ENCODE peak calls at places on chromosomes 13 and 19, in five cellular contexts. A, P, I, X and M are unnamed samples.

GRCh38 chr19:45716314-45717130 is 14.2 kb downstream of the FBXO46 start:
- DNase-seq in A (peak), I (no peak), X (no peak), P (no peak), M (no peak)

GRCh38 chr19:52492991-52493470 is 34.4 kb upstream of the ZNF808 start:
- DNase-seq in A (no peak), P (no peak), X (no peak), I (no peak), M (no peak)

GRCh38 chr19:45790942-45791341 is 1.7 kb downstream of the DMWD start:
- DNase-seq in P (no peak), I (no peak), X (peak), A (no peak), M (no peak)

GRCh38 chr13:26881154-26881553 is 120.6 kb upstream of the GPR12 start:
- DNase-seq in P (no peak), X (no peak), A (no peak), I (no peak), M (peak)

GRCh38 chr19:7461841-7462629 is 26.8 kb downstream of the PEX11G start:
- DNase-seq in X (no peak), A (no peak), P (no peak), I (no peak), M (no peak)

GRCh38 chr13:39016789-39017188 is 21.1 kb downstream of the PROSER1 start:
- DNase-seq in A (no peak), I (no peak), X (no peak), P (no peak), M (no peak)

GRCh38 chr13:79108914-79109643 is 297.0 kb downstream of the RBM26 start:
- DNase-seq in I (no peak), X (no peak), P (no peak), A (no peak), M (no peak)

GRCh38 chr19:29587518-29587986 is 18.5 kb upstream of the POP4 start:
- DNase-seq in I (peak), A (peak), P (no peak), X (no peak), M (no peak)

GRCh38 chr13:110123041-110123809 is 183.7 kb downstream of the COL4A1 start:
- DNase-seq in X (no peak), A (no peak), P (no peak), I (no peak), M (no peak)

GRCh38 chr19:41933693-41934426 is 5.6 kb upstream of the ERFL start:
- DNase-seq in I (no peak), X (no peak), A (no peak), P (no peak), M (no peak)

GRCh38 chr13:29472317-29472961 is 123.0 kb downstream of the SLC7A1 start:
- DNase-seq in P (no peak), I (peak), A (peak), X (peak), M (peak)

GRCh38 chr19:58356236-58356970 is 3.1 kb upstream of the A1BG start:
- DNase-seq in A (peak), P (no peak), X (no peak), I (peak), M (no peak)

GRCh38 chr19:37997911-37998344 is 90.9 kb downstream of the SIPA1L3 start:
- DNase-seq in I (peak), X (no peak), P (no peak), A (no peak), M (peak)

GRCh38 chr19:42295831-42296525 is 6.0 kb upstream of the PRR19 start:
- DNase-seq in P (peak), I (peak), A (peak), X (peak), M (no peak)

GRCh38 chr13:29740961-29741360 is 109.5 kb downstream of the UBL3 start:
- DNase-seq in X (no peak), I (no peak), A (no peak), P (no peak), M (no peak)

GRCh38 chr13:67619346-67619745 is 389.2 kb upstream of the PCDH9 start:
- DNase-seq in X (no peak), P (no peak), A (no peak), I (no peak), M (no peak)

GRCh38 chr19:49109569-49110233 is 4.5 kb upstream of the LIN7B start:
- DNase-seq in A (no peak), X (no peak), P (no peak), I (no peak), M (no peak)

GRCh38 chr19:38394488-38394887 is 6.0 kb downstream of the SPRED3 start:
- DNase-seq in X (no peak), A (peak), P (peak), I (peak), M (no peak)

GRCh38 chr19:57002765-57003164 is 117.0 kb upstream of the USP29 start:
- DNase-seq in A (no peak), I (no peak), X (no peak), P (no peak), M (no peak)

GRCh38 chr19:662207-662961 is 630 bp downstream of the RNF126 start:
- DNase-seq in A (peak), I (no peak), X (no peak), P (peak), M (no peak)

GRCh38 chr13:52845766-52846566 is 2.5 kb downstream of the PCDH8 start:
- DNase-seq in P (peak), A (no peak), X (no peak), I (peak), M (no peak)

GRCh38 chr19:29564574-29565005 is 38.8 kb downstream of the VSTM2B start:
- DNase-seq in P (no peak), I (no peak), A (no peak), X (no peak), M (no peak)

GRCh38 chr13:114080739-114081561 is 51.5 kb downstream of the RASA3 start:
- DNase-seq in A (no peak), X (no peak), P (no peak), I (no peak), M (no peak)

GRCh38 chr13:39810091-39810877 is 154.8 kb downstream of the COG6 start:
- DNase-seq in X (no peak), P (no peak), I (no peak), A (no peak), M (no peak)

GRCh38 chr19:38793186-38793585 is 4.2 kb downstream of the LGALS7B start:
- DNase-seq in P (no peak), A (no peak), I (peak), X (no peak), M (no peak)

GRCh38 chr19:7673995-7674667 is 2.8 kb upstream of the MCEMP1 start:
- DNase-seq in X (peak), A (no peak), I (peak), P (no peak), M (no peak)

GRCh38 chr13:108332791-108333190 is 63.3 kb downstream of the TNFSF13B start:
- DNase-seq in X (no peak), P (no peak), A (no peak), I (no peak), M (no peak)

GRCh38 chr19:50046649-50047503 is 21.1 kb downstream of the ZNF473 start:
- DNase-seq in I (peak), P (no peak), X (no peak), A (peak), M (peak)